ENCODE peak calls at places on chromosomes 11 and 22, in four cellular contexts. H is GM04503, Y is iris pigment epithelial cell, J is HFFc6. C is an unnamed sample.
A peak's percentile ranks its signal among the peaks of the same experiment; 100 is the strongest.

GRCh38 chr11:77073328-77074001 is 6.7 kb downstream of the CAPN5 start:
- DNase-seq in H (peak; percentile 82), Y (peak; percentile 95), J (peak; percentile 95), C (peak; percentile 74)

GRCh38 chr11:35359321-35360058 is 59.9 kb downstream of the SLC1A2 start:
- DNase-seq in H (no peak), Y (no peak), J (no peak), C (no peak)

GRCh38 chr11:125953401-125953935 is 7.6 kb downstream of the VSIG10L2 start:
- DNase-seq in H (no peak), Y (no peak), J (no peak), C (no peak)

GRCh38 chr22:18970180-18970947 is 34.3 kb upstream of the PRODH start:
- DNase-seq in H (no peak), Y (no peak), J (no peak), C (peak; percentile 10)

GRCh38 chr22:35258144-35258988 is 1.1 kb downstream of the HMGXB4 start:
- DNase-seq in H (no peak), Y (peak; percentile 26), J (no peak), C (no peak)

GRCh38 chr11:2523821-2524391 is 79.1 kb downstream of the KCNQ1 start:
- DNase-seq in H (no peak), Y (no peak), J (no peak), C (no peak)

GRCh38 chr22:44347098-44347497 is 34.3 kb upstream of the SHISAL1 start:
- DNase-seq in H (no peak), Y (peak; percentile 11), J (no peak), C (peak; percentile 18)

GRCh38 chr11:120385110-120385509 is 48.9 kb downstream of the ARHGEF12 start:
- DNase-seq in H (no peak), Y (no peak), J (no peak), C (peak; percentile 78)

GRCh38 chr11:75562836-75563484 is 907 bp downstream of the SERPINH1 start:
- DNase-seq in H (no peak), Y (peak; percentile 65), J (peak; percentile 55), C (peak; percentile 70)

GRCh38 chr11:82733444-82734119 is at the start of gene FAM181B:
- DNase-seq in H (no peak), Y (peak; percentile 21), J (no peak), C (no peak)

GRCh38 chr11:59668188-59668949 is 468 bp downstream of the PATL1 start:
- DNase-seq in H (no peak), Y (peak; percentile 56), J (peak; percentile 18), C (peak; percentile 49)

GRCh38 chr11:95592455-95592854 is 197.1 kb downstream of the FAM76B start:
- DNase-seq in H (no peak), Y (peak; percentile 29), J (no peak), C (no peak)

C was measured in NCI-H226.